ENCODE peak calls at places on chromosomes 5 and 9, in five cellular contexts. P, N, X, K and V are unnamed samples. For H3K36me3, the result is how much of the 10 kb centered on the place peaks cover.

GRCh38 chr5:137667341-137667740 is 68.5 kb downstream of the KLHL3 start:
- DNase-seq in X (no peak), P (no peak), K (peak), N (no peak), V (no peak)

GRCh38 chr5:76325876-76326491 is 77.1 kb upstream of the IQGAP2 start:
- DNase-seq in K (no peak), N (no peak), P (no peak), X (peak), V (no peak)

GRCh38 chr9:33029106-33029788 is 4.2 kb downstream of the DNAJA1 start:
- DNase-seq in X (no peak), P (no peak), N (peak), K (peak), V (no peak)

GRCh38 chr9:77433675-77434445 is 214.3 kb downstream of the GNA14 start:
- DNase-seq in K (peak), N (peak), P (peak), X (peak), V (peak)

GRCh38 chr5:97242351-97242750 is 59.3 kb upstream of the RIOK2 start:
- DNase-seq in N (no peak), K (no peak), X (no peak), P (no peak), V (no peak)

GRCh38 chr9:33425128-33425533 is 22.3 kb downstream of the AQP3 start:
- DNase-seq in K (no peak), X (no peak), N (peak), P (no peak), V (no peak)

GRCh38 chr9:124894741-124895170 is 32.8 kb downstream of the ARPC5L start:
- DNase-seq in N (peak), X (peak), K (peak), P (no peak), V (no peak)

GRCh38 chr5:159419567-159419966 is 89.3 kb upstream of the IL12B start:
- DNase-seq in K (no peak), N (no peak), X (no peak), P (no peak), V (no peak)

GRCh38 chr9:110691002-110691549 is 22.5 kb downstream of the MUSK start:
- DNase-seq in P (no peak), X (peak), K (peak), N (peak), V (no peak)

GRCh38 chr5:65695162-65695755 is 26.6 kb downstream of the SGTB start:
- DNase-seq in N (no peak), K (no peak), P (no peak), X (no peak), V (no peak)

GRCh38 chr5:54717870-54718269 is 200.3 kb downstream of the SNX18 start:
- DNase-seq in K (no peak), N (no peak), X (peak), P (no peak), V (no peak)

GRCh38 chr9:16058131-16058549 is 505.3 kb downstream of the CCDC171 start:
- DNase-seq in K (peak), X (peak), N (peak), P (no peak), V (no peak)

GRCh38 chr5:39658861-39659260 is 234.1 kb upstream of the DAB2 start:
- DNase-seq in N (no peak), X (no peak), K (no peak), P (no peak), V (no peak)

GRCh38 chr9:95249986-95250385 is 67.5 kb downstream of the FANCC start:
- DNase-seq in N (no peak), X (no peak), K (no peak), P (no peak), V (no peak)

GRCh38 chr5:71996789-71997188 is 110.5 kb upstream of the MAP1B start:
- DNase-seq in N (no peak), P (no peak), X (no peak), K (no peak), V (no peak)

GRCh38 chr9:94783121-94783664 is 56.7 kb downstream of the AOPEP start:
- DNase-seq in P (peak), K (peak), X (peak), N (peak), V (peak)

GRCh38 chr5:102283111-102283797 is 12.8 kb downstream of the SLCO4C1 start:
- DNase-seq in X (no peak), K (no peak), P (no peak), N (no peak), V (no peak)

GRCh38 chr5:154271466-154271865 is 80.9 kb downstream of the GALNT10 start:
- DNase-seq in N (no peak), X (no peak), K (no peak), P (no peak), V (no peak)

GRCh38 chr5:60806591-60807243 is 37.4 kb downstream of the ELOVL7 start:
- DNase-seq in K (no peak), N (no peak), P (no peak), X (no peak), V (no peak)

GRCh38 chr9:79708541-79708940 is 136.8 kb downstream of the TLE4 start:
- DNase-seq in K (no peak), P (no peak), N (no peak), X (no peak), V (no peak)

GRCh38 chr5:76999451-76999850 is 30.8 kb upstream of the AGGF1 start:
- DNase-seq in N (peak), X (no peak), P (no peak), K (peak), V (no peak)

DNA sequence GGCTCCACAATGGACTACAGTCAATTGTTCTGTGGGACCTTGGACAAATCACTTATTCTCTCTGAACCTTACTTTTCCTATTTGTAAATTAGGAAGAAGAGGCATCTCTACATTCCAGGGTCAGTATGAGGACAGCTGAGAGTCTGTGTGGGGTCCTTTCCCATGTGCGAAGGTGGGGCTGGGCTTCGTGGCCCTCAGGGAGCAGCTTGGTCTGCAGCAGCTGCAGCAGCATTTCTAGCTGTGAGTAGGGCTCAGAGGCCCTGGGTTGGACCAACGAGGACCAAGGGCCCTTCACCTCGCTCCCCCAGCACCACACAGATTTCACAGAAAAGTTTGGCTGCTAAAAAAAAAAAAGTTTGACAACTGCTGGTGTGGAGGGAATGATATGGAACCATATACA is 9.4 kb upstream of the DDX41 start:
- DNase-seq in K (no peak), P (no peak), X (no peak), N (no peak), V (no peak)
- H3K36me3 ChIP-seq in K (under half), P (half or more), X (half or more), N (under half), V (half or more)

DNA sequence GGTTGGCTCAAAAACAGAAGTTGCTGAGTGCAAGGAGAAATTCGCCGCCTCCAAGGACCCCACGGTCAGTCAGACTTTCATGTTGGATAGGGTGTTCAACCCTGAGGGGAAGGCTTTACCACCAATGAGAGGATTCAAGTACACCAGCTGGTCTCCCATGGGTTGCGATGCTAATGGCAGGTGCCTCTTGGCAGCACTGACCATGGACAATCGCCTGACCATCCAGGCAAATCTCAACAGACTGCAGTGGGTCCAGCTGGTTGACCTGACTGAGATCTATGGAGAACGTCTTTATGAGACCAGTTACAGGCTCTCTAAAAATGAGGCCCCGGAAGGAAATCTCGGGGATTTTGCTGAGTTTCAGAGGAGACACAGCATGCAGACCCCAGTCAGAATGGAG is 7.7 kb downstream of the GTF3C4 start:
- DNase-seq in X (no peak), P (no peak), N (no peak), K (no peak), V (no peak)
- H3K36me3 ChIP-seq in X (under half), P (under half), N (under half), K (under half), V (under half)

GRCh38 chr9:86965627-86966395 is 18.5 kb upstream of the GAS1 start:
- DNase-seq in P (no peak), X (no peak), N (peak), K (peak), V (no peak)

GRCh38 chr9:86962692-86963091 is 15.4 kb upstream of the GAS1 start:
- DNase-seq in X (no peak), N (no peak), K (no peak), P (no peak), V (no peak)

GRCh38 chr9:86971742-86972141 is 24.4 kb upstream of the GAS1 start:
- DNase-seq in X (no peak), N (no peak), P (no peak), K (peak), V (no peak)

GRCh38 chr9:86968258-86968920 is 21.1 kb upstream of the GAS1 start:
- DNase-seq in N (no peak), K (peak), X (no peak), P (no peak), V (no peak)

GRCh38 chr9:86966852-86967511 is 19.7 kb upstream of the GAS1 start:
- DNase-seq in N (no peak), P (peak), K (no peak), X (no peak), V (no peak)
- H3K36me3 ChIP-seq in N (under half), P (under half), K (under half), X (under half), V (under half)

DNA sequence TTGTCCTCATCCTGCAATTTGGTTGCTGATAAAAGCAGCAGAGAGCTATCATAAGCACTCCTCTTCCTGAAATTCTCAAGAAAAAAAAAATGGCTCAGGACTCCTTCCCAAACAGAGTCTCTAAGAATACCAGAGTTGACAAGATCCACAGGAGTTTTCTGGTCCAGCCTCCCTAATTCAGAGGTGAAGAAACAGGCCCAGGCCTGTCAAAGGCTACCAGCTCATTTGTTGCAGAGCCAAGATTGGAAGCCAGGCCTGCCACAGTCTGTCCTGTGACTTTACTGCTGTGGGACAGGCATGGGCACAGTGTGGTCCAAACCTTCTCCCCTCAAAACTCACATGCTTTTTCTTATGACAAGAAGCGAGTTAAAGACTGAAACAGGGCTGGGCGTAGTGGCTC is 41.5 kb downstream of the NIPSNAP3B start:
- DNase-seq in P (no peak), X (no peak), N (no peak), K (no peak), V (no peak)
- H3K36me3 ChIP-seq in P (half or more), X (under half), N (under half), K (under half), V (half or more)

GRCh38 chr9:70136632-70137031 is 93.0 kb downstream of the MAMDC2 start:
- DNase-seq in X (no peak), K (peak), P (no peak), N (peak), V (no peak)
- H3K36me3 ChIP-seq in X (under half), K (under half), P (under half), N (under half), V (under half)

GRCh38 chr9:87641067-87641466 is 84.9 kb upstream of the CTSL start:
- DNase-seq in N (no peak), P (no peak), X (no peak), K (no peak), V (no peak)

GRCh38 chr9:87639949-87640348 is 86.0 kb upstream of the CTSL start:
- DNase-seq in X (no peak), P (no peak), N (no peak), K (no peak), V (no peak)

GRCh38 chr9:87630846-87631245 is 95.1 kb upstream of the CTSL start:
- DNase-seq in N (no peak), X (no peak), P (no peak), K (no peak), V (no peak)

GRCh38 chr9:87640385-87640795 is 85.5 kb upstream of the CTSL start:
- DNase-seq in X (no peak), K (peak), N (peak), P (no peak), V (peak)

GRCh38 chr9:87635656-87636501 is 90.0 kb upstream of the CTSL start:
- DNase-seq in N (no peak), P (no peak), X (no peak), K (no peak), V (no peak)
- H3K36me3 ChIP-seq in N (under half), P (under half), X (under half), K (under half), V (under half)

GRCh38 chr9:133102190-133103021 is 18.6 kb downstream of the RALGDS start:
- DNase-seq in K (no peak), P (no peak), N (no peak), X (no peak), V (peak)

GRCh38 chr9:133104718-133105460 is 16.2 kb downstream of the RALGDS start:
- DNase-seq in X (no peak), P (no peak), N (no peak), K (no peak), V (peak)

GRCh38 chr9:133103987-133104505 is 17.0 kb downstream of the RALGDS start:
- DNase-seq in N (no peak), K (no peak), P (no peak), X (no peak), V (peak)

GRCh38 chr9:133101356-133102189 is 19.5 kb downstream of the RALGDS start:
- DNase-seq in K (no peak), X (no peak), P (no peak), N (no peak), V (peak)

GRCh38 chr9:133103183-133103986 is 17.7 kb downstream of the RALGDS start:
- DNase-seq in N (peak), P (peak), K (peak), X (peak), V (peak)
- H3K36me3 ChIP-seq in N (under half), P (half or more), K (under half), X (half or more), V (under half)

GRCh38 chr5:150372626-150373025 is 15.1 kb downstream of the TCOF1 start:
- DNase-seq in K (no peak), N (no peak), P (no peak), X (no peak), V (no peak)

GRCh38 chr5:150377964-150378694 is 20.6 kb downstream of the TCOF1 start:
- DNase-seq in P (no peak), N (peak), K (peak), X (no peak), V (no peak)

GRCh38 chr5:150376799-150377771 is 19.6 kb downstream of the TCOF1 start:
- DNase-seq in P (no peak), X (no peak), K (peak), N (peak), V (no peak)

DNA sequence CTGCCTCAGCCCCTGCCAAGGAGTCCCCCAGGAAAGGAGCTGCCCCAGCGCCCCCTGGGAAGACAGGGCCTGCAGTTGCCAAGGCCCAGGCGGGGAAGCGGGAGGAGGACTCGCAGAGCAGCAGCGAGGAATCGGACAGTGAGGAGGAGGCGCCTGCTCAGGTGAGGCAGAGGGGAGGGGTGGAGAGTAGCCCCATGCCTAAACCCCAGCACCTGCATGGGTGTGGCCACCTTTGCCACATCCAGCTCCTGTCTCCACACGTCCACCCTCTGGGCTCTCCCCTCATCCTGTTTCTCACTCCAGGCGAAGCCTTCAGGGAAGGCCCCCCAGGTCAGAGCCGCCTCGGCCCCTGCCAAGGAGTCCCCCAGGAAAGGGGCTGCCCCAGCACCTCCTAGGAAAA is 17.2 kb downstream of the TCOF1 start:
- DNase-seq in K (no peak), P (no peak), X (no peak), N (no peak), V (no peak)
- H3K36me3 ChIP-seq in K (under half), P (half or more), X (half or more), N (under half), V (half or more)

GRCh38 chr5:80926536-80926935 is 33.6 kb upstream of the RASGRF2 start:
- DNase-seq in N (no peak), K (no peak), X (no peak), P (no peak), V (no peak)

GRCh38 chr5:80926979-80927656 is 33.0 kb upstream of the RASGRF2 start:
- DNase-seq in X (no peak), P (no peak), K (no peak), N (no peak), V (no peak)

GRCh38 chr5:80925940-80926339 is 34.2 kb upstream of the RASGRF2 start:
- DNase-seq in P (no peak), N (no peak), K (no peak), X (no peak), V (no peak)

GRCh38 chr5:80930940-80931339 is 29.2 kb upstream of the RASGRF2 start:
- DNase-seq in X (no peak), K (no peak), P (no peak), N (no peak), V (no peak)

GRCh38 chr5:80928073-80928472 is 32.1 kb upstream of the RASGRF2 start:
- DNase-seq in P (no peak), N (no peak), X (no peak), K (no peak), V (no peak)
- H3K36me3 ChIP-seq in P (under half), N (under half), X (under half), K (under half), V (under half)

DNA sequence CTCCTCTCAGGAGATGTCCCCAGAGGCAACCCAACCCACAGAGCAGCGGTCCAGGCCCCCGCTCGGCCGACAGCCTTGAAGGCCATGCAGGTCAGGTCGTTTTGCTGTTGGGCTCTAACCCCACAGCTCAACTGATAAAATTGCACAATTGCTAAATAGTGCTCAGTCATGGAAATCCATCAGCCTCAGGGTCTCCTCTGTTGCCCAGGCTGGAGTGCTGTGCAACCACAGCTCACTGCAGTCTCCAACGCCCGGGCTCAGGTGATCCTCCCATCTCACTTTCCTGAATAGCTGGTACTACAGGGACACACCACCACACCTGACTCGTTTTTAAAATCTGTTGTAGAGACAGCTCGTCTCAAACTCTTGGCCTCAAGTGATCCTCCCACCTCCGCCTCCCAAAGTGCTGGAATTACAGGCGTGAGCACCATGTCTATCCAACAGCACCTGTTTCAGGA is 18.3 kb downstream of the BRD3OS start:
- DNase-seq in P (no peak), N (no peak), X (no peak), K (no peak), V (peak)
- H3K36me3 ChIP-seq in P (half or more), N (under half), X (under half), K (under half), V (under half)